ENCODE peak calls at places on chromosomes 3 and 15, in ten cellular contexts. F is heart left ventricle; B is stimulated activated effector memory CD8-positive, alpha-beta T cell treated with anti-CD3 and anti-CD28 coated beads, Interleukin-12 subunit alpha, Interleukin-12 subunit beta, amount 100 ng/mL, for 72 hours; U is SW 1271; Q is activated CD4-positive, alpha-beta T cell treated with anti-CD3 and anti-CD28 coated beads, Interleukin-2, amount 50 U/mL, for 24 hours; D is thyroid gland; A is brain microvascular endothelial cell; N is NCI-H524 treated with DMSO at 0.1 percent for 48 hours; O is mesenchymal stem cell; C is Right ventricle myocardium superior. Z is an unnamed sample.
A peak's percentile ranks its signal among the peaks of the same experiment; 100 is the strongest.

GRCh38 chr3:37855363-37855970 is 6.2 kb upstream of the CTDSPL start:
- DNase-seq in A (peak; percentile 78), O (peak; percentile 72), C (peak; percentile 93), F (peak; percentile 83), Q (peak; percentile 58), N (no peak), B (peak; percentile 87), U (no peak), D (peak; percentile 89), Z (peak; percentile 26)

GRCh38 chr3:22029480-22029879 is 278.5 kb upstream of the ZNF385D start:
- DNase-seq in N (no peak), Q (no peak), B (no peak), O (no peak), D (no peak), A (no peak), U (no peak), C (no peak), F (no peak), Z (no peak)

GRCh38 chr3:180319461-180319860 is 282.5 kb upstream of the TTC14 start:
- DNase-seq in Q (no peak), U (no peak), N (no peak), A (no peak), C (no peak), O (no peak), F (no peak), D (no peak), B (no peak), Z (no peak)

GRCh38 chr3:172208586-172209332 is 169.4 kb downstream of the FNDC3B start:
- DNase-seq in O (no peak), C (no peak), A (no peak), F (no peak), N (no peak), D (no peak), B (no peak), Q (no peak), U (no peak), Z (no peak)

GRCh38 chr3:127431066-127431465 is 143.2 kb upstream of the PRR20G start:
- DNase-seq in N (peak; percentile 81), C (no peak), B (no peak), Q (no peak), F (no peak), O (no peak), A (no peak), U (no peak), D (no peak), Z (peak; percentile 45)

GRCh38 chr3:130850044-130850797 is 43.7 kb upstream of the ATP2C1 start:
- DNase-seq in C (no peak), N (peak; percentile 8), O (peak; percentile 19), F (peak; percentile 38), U (no peak), B (peak; percentile 64), A (peak; percentile 45), Q (peak; percentile 61), D (no peak), Z (no peak)

GRCh38 chr15:98547741-98548166 is 100.6 kb upstream of the IGF1R start:
- DNase-seq in F (no peak), Q (no peak), D (peak; percentile 36), U (no peak), B (no peak), N (no peak), C (peak; percentile 47), O (peak; percentile 59), A (peak; percentile 6), Z (no peak)

GRCh38 chr3:115085197-115085865 is 61.8 kb downstream of the ZBTB20 start:
- DNase-seq in A (no peak), C (no peak), F (no peak), Q (no peak), O (peak; percentile 15), N (no peak), D (no peak), B (no peak), U (no peak), Z (no peak)

GRCh38 chr3:4979401-4980228 is at the start of gene BHLHE40:
- DNase-seq in N (no peak), Q (no peak), U (no peak), B (peak; percentile 90), A (no peak), O (no peak), C (no peak), D (peak; percentile 60), F (no peak), Z (no peak)

GRCh38 chr3:131903988-131904415 is 130.8 kb downstream of the CPNE4 start:
- DNase-seq in F (no peak), C (no peak), B (no peak), A (peak; percentile 91), O (peak; percentile 83), U (peak; percentile 67), Q (no peak), N (no peak), D (peak; percentile 62), Z (no peak)

GRCh38 chr3:108428580-108428979 is 81.8 kb downstream of the MYH15 start:
- DNase-seq in C (no peak), O (no peak), Q (no peak), D (peak; percentile 14), N (no peak), B (no peak), F (no peak), A (no peak), U (no peak), Z (no peak)

GRCh38 chr3:179068779-179069530 is 2.7 kb downstream of the ZMAT3 start:
- DNase-seq in B (no peak), C (no peak), U (no peak), N (no peak), D (no peak), O (peak; percentile 63), Q (no peak), A (no peak), F (no peak), Z (peak; percentile 39)

GRCh38 chr15:28132524-28133275 is 33.6 kb upstream of the OCA2 start:
- DNase-seq in F (no peak), C (no peak), Q (no peak), B (no peak), N (no peak), U (no peak), D (no peak), A (peak; percentile 58), O (peak; percentile 48), Z (no peak)

GRCh38 chr3:148714521-148714920 is 16.8 kb downstream of the AGTR1 start:
- DNase-seq in C (no peak), U (no peak), B (no peak), Q (no peak), A (no peak), O (no peak), D (no peak), N (no peak), F (no peak), Z (no peak)

Z was measured in COR-L47.